ENCODE peak calls at places on chromosomes 4 and X, in eight cellular contexts. T is myocyte, A is fibroblast of the aortic adventitia, H is NCI-H187, N is SK-N-DZ, P is substantia nigra, J is heart right ventricle, G is CMK. D is an unnamed sample.

GRCh38 chrX:64306712-64307111 is 76.3 kb upstream of the ASB12 start:
- DNase-seq in N (no peak), P (no peak), H (no peak), T (no peak), A (no peak), J (no peak), G (no peak), D (no peak)

GRCh38 chr4:145937990-145938611 is 522 bp downstream of the ZNF827 start:
- DNase-seq in J (peak; percentile 12), H (no peak), T (peak; percentile 57), P (no peak), N (peak; percentile 29), A (peak; percentile 38), G (no peak), D (peak; percentile 26)

GRCh38 chr4:132530846-132531245 is 618.2 kb upstream of the PCDH10 start:
- DNase-seq in P (no peak), T (no peak), J (no peak), H (no peak), N (no peak), G (no peak), A (no peak), D (no peak)

GRCh38 chr4:57182132-57182874 is 72.1 kb upstream of the IGFBP7 start:
- DNase-seq in P (peak; percentile 53), N (no peak), G (no peak), T (peak; percentile 94), J (peak; percentile 64), H (no peak), A (no peak), D (no peak)

GRCh38 chr4:183388777-183389176 is 55.7 kb upstream of the CDKN2AIP start:
- DNase-seq in J (no peak), P (no peak), G (no peak), T (no peak), A (no peak), N (no peak), H (no peak), D (no peak)

GRCh38 chrX:143998261-143998660 is 114.4 kb downstream of the UBE2NL start:
- DNase-seq in N (no peak), H (no peak), P (no peak), J (no peak), T (no peak), G (no peak), A (no peak), D (no peak)

GRCh38 chr4:1512738-1513660 is 106.8 kb upstream of the NKX1-1 start:
- DNase-seq in J (no peak), H (no peak), P (no peak), G (peak; percentile 38), T (no peak), N (no peak), A (no peak), D (no peak)

GRCh38 chr4:151331276-151332042 is 6.1 kb upstream of the SH3D19 start:
- DNase-seq in P (no peak), G (no peak), T (no peak), A (peak; percentile 35), H (no peak), N (no peak), J (no peak), D (no peak)

GRCh38 chr4:59200992-59201391 is 1999.1 kb upstream of the ADGRL3 start:
- DNase-seq in G (no peak), N (no peak), H (no peak), J (no peak), A (no peak), T (no peak), P (no peak), D (no peak)

GRCh38 chrX:123408856-123409737 is 225.0 kb downstream of the GRIA3 start:
- DNase-seq in T (no peak), H (no peak), P (no peak), N (no peak), G (no peak), A (peak; percentile 82), J (no peak), D (no peak)

GRCh38 chr4:7341486-7342222 is 93.1 kb downstream of the PSAPL1 start:
- DNase-seq in J (no peak), P (no peak), N (no peak), T (no peak), G (no peak), A (no peak), H (no peak), D (no peak)

GRCh38 chr4:51885371-51885770 is 42.4 kb downstream of the DCUN1D4 start:
- DNase-seq in A (peak; percentile 36), T (peak; percentile 26), P (no peak), N (peak; percentile 9), G (no peak), H (no peak), J (no peak), D (no peak)

GRCh38 chr4:70688795-70689231 is 481 bp downstream of the UTP3 start:
- DNase-seq in P (no peak), H (no peak), J (no peak), G (no peak), N (no peak), A (no peak), T (no peak), D (no peak)

GRCh38 chrX:109352121-109352556 is 129.7 kb downstream of the GUCY2F start:
- DNase-seq in P (no peak), H (no peak), J (peak; percentile 10), N (no peak), A (peak; percentile 43), T (no peak), G (no peak), D (no peak)

GRCh38 chr4:152224223-152224622 is 311.7 kb downstream of the FBXW7 start:
- DNase-seq in A (no peak), H (no peak), N (no peak), T (no peak), J (no peak), P (no peak), G (no peak), D (no peak)

GRCh38 chr4:11010624-11011023 is 326.1 kb upstream of the CLNK start:
- DNase-seq in P (no peak), H (no peak), N (no peak), A (no peak), J (no peak), G (no peak), T (no peak), D (no peak)

GRCh38 chr4:102430511-102430910 is 70.6 kb upstream of the NFKB1 start:
- DNase-seq in T (peak; percentile 29), A (peak; percentile 42), N (no peak), P (no peak), H (no peak), G (no peak), J (no peak), D (no peak)

GRCh38 chrX:137747231-137747630 is 181.3 kb downstream of the ZIC3 start:
- DNase-seq in T (no peak), P (no peak), N (no peak), H (no peak), A (no peak), G (no peak), J (no peak), D (no peak)